ENCODE peak calls at places on chromosomes 11 and 22, in four cellular contexts. One of them, this sample, is unnamed.

GRCh38 chr22:38080847-38081635 is 2.9 kb downstream of the SLC16A8 start:
- DNase-seq in C1 segment of cervical spinal cord: no peak
- DNase-seq in CD8-positive, alpha-beta memory T cell: no peak
- DNase-seq in heart left ventricle: peak; percentile 73
- DNase-seq in this sample: no peak

GRCh38 chr11:2860636-2861035 is 24.9 kb downstream of the CDKN1C start:
- DNase-seq in CD8-positive, alpha-beta memory T cell: no peak
- DNase-seq in heart left ventricle: no peak
- DNase-seq in C1 segment of cervical spinal cord: no peak
- DNase-seq in this sample: no peak

GRCh38 chr11:65316979-65317786 is 2.5 kb downstream of the CDC42EP2 start:
- DNase-seq in C1 segment of cervical spinal cord: no peak
- DNase-seq in CD8-positive, alpha-beta memory T cell: peak; percentile 51
- DNase-seq in heart left ventricle: peak; percentile 82
- DNase-seq in this sample: no peak

GRCh38 chr11:128911239-128911638 is 20.1 kb downstream of the KCNJ5 start:
- DNase-seq in heart left ventricle: no peak
- DNase-seq in CD8-positive, alpha-beta memory T cell: no peak
- DNase-seq in C1 segment of cervical spinal cord: no peak
- DNase-seq in this sample: no peak

GRCh38 chr11:71446150-71446549 is 2.0 kb downstream of the DHCR7 start:
- DNase-seq in CD8-positive, alpha-beta memory T cell: no peak
- DNase-seq in heart left ventricle: no peak
- DNase-seq in C1 segment of cervical spinal cord: no peak
- DNase-seq in this sample: no peak

GRCh38 chr11:72625746-72626636 is 48.2 kb downstream of the PDE2A start:
- DNase-seq in CD8-positive, alpha-beta memory T cell: no peak
- DNase-seq in C1 segment of cervical spinal cord: peak; percentile 36
- DNase-seq in heart left ventricle: peak; percentile 75
- DNase-seq in this sample: no peak

GRCh38 chr11:108204918-108205499 is 17.4 kb downstream of the NPAT start:
- DNase-seq in heart left ventricle: no peak
- DNase-seq in CD8-positive, alpha-beta memory T cell: no peak
- DNase-seq in C1 segment of cervical spinal cord: no peak
- DNase-seq in this sample: no peak

GRCh38 chr22:24134090-24134846 is 47.0 kb upstream of the SUSD2 start:
- DNase-seq in heart left ventricle: no peak
- DNase-seq in C1 segment of cervical spinal cord: no peak
- DNase-seq in CD8-positive, alpha-beta memory T cell: peak; percentile 93
- DNase-seq in this sample: peak; percentile 77

GRCh38 chr11:3137486-3138177 is 27.5 kb downstream of the OSBPL5 start:
- DNase-seq in heart left ventricle: peak; percentile 38
- DNase-seq in C1 segment of cervical spinal cord: no peak
- DNase-seq in CD8-positive, alpha-beta memory T cell: peak; percentile 42
- DNase-seq in this sample: no peak

GRCh38 chr11:47415949-47416472 is 7.6 kb downstream of the SLC39A13 start:
- DNase-seq in heart left ventricle: peak; percentile 85
- DNase-seq in CD8-positive, alpha-beta memory T cell: no peak
- DNase-seq in C1 segment of cervical spinal cord: no peak
- DNase-seq in this sample: no peak

GRCh38 chr11:44178381-44178780 is 82.9 kb downstream of the EXT2 start:
- DNase-seq in C1 segment of cervical spinal cord: no peak
- DNase-seq in CD8-positive, alpha-beta memory T cell: no peak
- DNase-seq in heart left ventricle: no peak
- DNase-seq in this sample: no peak

GRCh38 chr11:110903830-110904229 is 191.6 kb upstream of the ARHGAP20 start:
- DNase-seq in C1 segment of cervical spinal cord: no peak
- DNase-seq in CD8-positive, alpha-beta memory T cell: no peak
- DNase-seq in heart left ventricle: no peak
- DNase-seq in this sample: no peak

GRCh38 chr11:4095509-4096230 is 1.1 kb downstream of the RRM1 start:
- DNase-seq in heart left ventricle: no peak
- DNase-seq in CD8-positive, alpha-beta memory T cell: no peak
- DNase-seq in C1 segment of cervical spinal cord: no peak
- DNase-seq in this sample: no peak

GRCh38 chr11:125910450-125910849 is 6.1 kb downstream of the DDX25 start:
- DNase-seq in heart left ventricle: no peak
- DNase-seq in CD8-positive, alpha-beta memory T cell: no peak
- DNase-seq in C1 segment of cervical spinal cord: no peak
- DNase-seq in this sample: no peak

GRCh38 chr22:26656896-26657851 is at the start of gene MIAT:
- DNase-seq in C1 segment of cervical spinal cord: no peak
- DNase-seq in heart left ventricle: peak; percentile 71
- DNase-seq in CD8-positive, alpha-beta memory T cell: peak; percentile 83
- DNase-seq in this sample: peak; percentile 45

GRCh38 chr22:22394589-22394988 is 114.0 kb downstream of the ZNF280B start:
- DNase-seq in CD8-positive, alpha-beta memory T cell: peak; percentile 21
- DNase-seq in heart left ventricle: no peak
- DNase-seq in C1 segment of cervical spinal cord: no peak
- DNase-seq in this sample: no peak

GRCh38 chr11:70038034-70038834 is 39.9 kb upstream of the ANO1 start:
- DNase-seq in C1 segment of cervical spinal cord: no peak
- DNase-seq in CD8-positive, alpha-beta memory T cell: no peak
- DNase-seq in heart left ventricle: no peak
- DNase-seq in this sample: no peak

GRCh38 chr22:42695294-42695693 is 25.4 kb downstream of the A4GALT start:
- DNase-seq in CD8-positive, alpha-beta memory T cell: no peak
- DNase-seq in C1 segment of cervical spinal cord: no peak
- DNase-seq in heart left ventricle: no peak
- DNase-seq in this sample: no peak

This sample was measured in effector CD8-positive, alpha-beta T cell.